ENCODE peak calls at places on chromosomes 4 and X, in five cellular contexts. T is suprapubic skin, O is neural crest cell, E is lower leg skin, Q is Panc1. J is an unnamed sample.
A peak's percentile ranks its signal among the peaks of the same experiment; 100 is the strongest.

GRCh38 chrX:129647588-129648410 is 7.0 kb downstream of the APLN start:
- DNase-seq in T (no peak), O (no peak), E (peak; percentile 52), Q (no peak), J (no peak)

GRCh38 chr4:116358633-116359222 is 726.6 kb downstream of the TRAM1L1 start:
- DNase-seq in T (no peak), O (peak; percentile 55), E (peak; percentile 83), Q (peak; percentile 45), J (no peak)

GRCh38 chr4:40980318-40980883 is 230.6 kb downstream of the NSUN7 start:
- DNase-seq in T (no peak), O (no peak), E (no peak), Q (no peak), J (no peak)

GRCh38 chr4:63361628-63362027 is 1047.6 kb downstream of the TECRL start:
- DNase-seq in T (no peak), O (no peak), E (no peak), Q (no peak), J (no peak)

GRCh38 chr4:148495463-148495862 is 53.2 kb upstream of the NR3C2 start:
- DNase-seq in T (no peak), O (no peak), E (no peak), Q (no peak), J (no peak)

GRCh38 chr4:98514930-98515809 is 143.2 kb downstream of the TSPAN5 start:
- DNase-seq in T (no peak), O (no peak), E (no peak), Q (no peak), J (no peak)

GRCh38 chrX:15751160-15751819 is 13.2 kb downstream of the CA5B start:
- DNase-seq in T (no peak), O (no peak), E (no peak), Q (no peak), J (no peak)

GRCh38 chr4:54696649-54697048 is 38.9 kb downstream of the KIT start:
- DNase-seq in T (no peak), O (no peak), E (no peak), Q (no peak), J (no peak)

GRCh38 chr4:37757121-37757520 is 69.4 kb upstream of the PGM2 start:
- DNase-seq in T (no peak), O (no peak), E (no peak), Q (no peak), J (no peak)

GRCh38 chr4:1082215-1083182 is 30.9 kb downstream of the RNF212 start:
- DNase-seq in T (peak; percentile 84), O (no peak), E (peak; percentile 94), Q (no peak), J (no peak)

GRCh38 chr4:87052615-87053014 is 117.8 kb downstream of the AFF1 start:
- DNase-seq in T (no peak), O (no peak), E (no peak), Q (no peak), J (no peak)

GRCh38 chr4:42344749-42345148 is 52.5 kb upstream of the SHISA3 start:
- DNase-seq in T (no peak), O (no peak), E (no peak), Q (no peak), J (no peak)

GRCh38 chrX:2664497-2664896 is 26.6 kb upstream of the CD99 start:
- DNase-seq in T (no peak), O (no peak), E (no peak), Q (no peak), J (no peak)

GRCh38 chrX:20974326-20974725 is 399.9 kb upstream of the CNKSR2 start:
- DNase-seq in T (no peak), O (no peak), E (no peak), Q (no peak), J (no peak)

GRCh38 chr4:113355550-113356371 is 306.3 kb downstream of the ANK2 start:
- DNase-seq in T (no peak), O (no peak), E (no peak), Q (no peak), J (peak; percentile 34)

GRCh38 chrX:9033179-9033578 is 748 bp downstream of the FAM9B start:
- DNase-seq in T (no peak), O (no peak), E (no peak), Q (no peak), J (no peak)

GRCh38 chr4:10569491-10569890 is 112.3 kb upstream of the ZNF518B start:
- DNase-seq in T (no peak), O (no peak), E (peak; percentile 10), Q (no peak), J (no peak)

GRCh38 chr4:10571896-10572295 is 112.7 kb downstream of the CLNK start:
- DNase-seq in T (no peak), O (no peak), E (no peak), Q (no peak), J (no peak)

GRCh38 chr4:10565166-10565780 is 108.0 kb upstream of the ZNF518B start:
- DNase-seq in T (no peak), O (no peak), E (no peak), Q (no peak), J (no peak)

DNA sequence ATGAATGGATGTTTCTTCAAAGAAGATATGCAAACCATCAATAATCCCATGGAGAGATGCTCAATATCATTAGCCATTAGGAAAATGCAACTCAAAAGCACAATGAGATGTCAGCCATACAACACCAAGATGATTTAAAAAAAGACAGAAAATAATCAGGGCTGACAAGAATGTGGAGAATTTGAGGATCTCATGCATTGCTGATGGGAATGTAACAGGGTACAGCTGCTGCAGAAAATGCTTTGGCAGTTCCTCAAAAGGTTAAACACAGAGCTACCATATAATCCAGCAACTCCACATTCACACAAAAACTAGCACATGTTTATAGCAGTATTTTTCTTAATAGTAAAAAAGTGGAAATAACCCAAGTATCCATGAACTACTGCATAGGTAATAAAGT is 110.5 kb upstream of the ZNF518B start:
- DNase-seq in T (no peak), O (no peak), E (no peak), Q (no peak), J (no peak)
- TF ChIP-seq CTCF in T (no peak), O (no peak), E (no peak), Q (no peak), J (no peak)

GRCh38 chr4:121462660-121463261 is 81.9 kb upstream of the QRFPR start:
- DNase-seq in T (no peak), O (peak; percentile 44), E (no peak), Q (peak; percentile 35), J (no peak)
- TF ChIP-seq CTCF in T (no peak), O (peak; percentile 78), E (no peak), Q (peak; percentile 72), J (peak; percentile 47)

GRCh38 chr4:2799971-2800690 is 7.2 kb downstream of the SH3BP2 start:
- DNase-seq in T (peak; percentile 76), O (no peak), E (peak; percentile 87), Q (no peak), J (no peak)
- TF ChIP-seq CTCF in T (no peak), O (no peak), E (no peak), Q (no peak), J (no peak)

GRCh38 chrX:73262991-73263390 is 48.3 kb upstream of the NAP1L2 start:
- DNase-seq in T (no peak), O (no peak), E (no peak), Q (no peak), J (no peak)
- TF ChIP-seq CTCF in T (no peak), O (peak; percentile 47), E (no peak), Q (peak; percentile 55), J (no peak)

DNA sequence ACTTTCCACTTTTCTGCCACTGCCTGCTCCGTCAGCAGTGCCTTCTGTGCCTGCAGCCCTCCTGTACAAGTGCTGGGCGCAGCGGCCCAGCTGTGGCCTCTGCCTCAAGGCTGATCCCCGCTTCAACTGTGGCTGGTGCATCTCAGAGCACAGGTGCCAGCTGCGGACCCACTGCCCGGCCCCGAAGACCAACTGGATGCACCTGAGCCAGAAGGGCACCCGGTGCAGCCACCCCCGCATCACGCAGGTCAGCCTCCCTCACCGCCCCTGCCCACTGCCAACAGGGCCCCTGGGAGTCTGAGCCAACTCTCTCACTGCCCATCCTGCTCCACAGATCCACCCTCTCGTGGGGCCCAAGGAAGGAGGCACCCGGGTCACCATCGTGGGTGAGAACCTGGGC is 7.5 kb downstream of the PLXNA3 start:
- DNase-seq in T (no peak), O (no peak), E (no peak), Q (no peak), J (no peak)
- TF ChIP-seq CTCF in T (no peak), O (no peak), E (no peak), Q (no peak), J (no peak)

GRCh38 chrX:12497832-12498591 is 293.2 kb upstream of the PRPS2 start:
- DNase-seq in T (no peak), O (peak; percentile 2), E (no peak), Q (peak; percentile 10), J (no peak)
- TF ChIP-seq CTCF in T (no peak), O (peak; percentile 41), E (no peak), Q (no peak), J (no peak)

GRCh38 chr4:154497901-154498300 is 6.3 kb upstream of the DCHS2 start:
- DNase-seq in T (no peak), O (no peak), E (no peak), Q (no peak), J (no peak)

GRCh38 chr4:154507170-154507569 is 15.6 kb upstream of the DCHS2 start:
- DNase-seq in T (no peak), O (no peak), E (no peak), Q (no peak), J (no peak)

GRCh38 chr4:154506253-154506652 is 14.7 kb upstream of the DCHS2 start:
- DNase-seq in T (no peak), O (no peak), E (no peak), Q (no peak), J (no peak)

GRCh38 chr4:154503598-154503997 is 12.0 kb upstream of the DCHS2 start:
- DNase-seq in T (no peak), O (no peak), E (no peak), Q (peak; percentile 13), J (no peak)
- TF ChIP-seq CTCF in T (no peak), O (peak; percentile 69), E (no peak), Q (peak; percentile 54), J (no peak)

J was measured in natural killer cell.